ENCODE peak calls at places on chromosomes 2 and 18, in four cellular contexts. One of them, this sample, is unnamed.

GRCh38 chr2:224104668-224105386 is 65.7 kb upstream of the SERPINE2 start:
- DNase-seq in GM23338: no peak
- DNase-seq in K562: no peak
- DNase-seq in fibroblast of lung: no peak
- DNase-seq in this sample: no peak

GRCh38 chr2:63742592-63742991 is 99.1 kb upstream of the UGP2 start:
- DNase-seq in K562: no peak
- DNase-seq in fibroblast of lung: no peak
- DNase-seq in GM23338: no peak
- DNase-seq in this sample: no peak

GRCh38 chr2:42601076-42601475 is 32.6 kb downstream of the MTA3 start:
- DNase-seq in fibroblast of lung: peak; percentile 5
- DNase-seq in K562: no peak
- DNase-seq in GM23338: no peak
- DNase-seq in this sample: no peak

GRCh38 chr2:128775064-128775347 is 456.3 kb upstream of the HS6ST1 start:
- DNase-seq in fibroblast of lung: no peak
- DNase-seq in K562: no peak
- DNase-seq in GM23338: no peak
- DNase-seq in this sample: no peak

GRCh38 chr2:231930601-231931281 is 4.5 kb upstream of the NPPC start:
- DNase-seq in GM23338: no peak
- DNase-seq in fibroblast of lung: no peak
- DNase-seq in K562: no peak
- DNase-seq in this sample: no peak

GRCh38 chr18:49880656-49881055 is 67.3 kb upstream of the ACAA2 start:
- DNase-seq in fibroblast of lung: no peak
- DNase-seq in K562: peak; percentile 19
- DNase-seq in GM23338: no peak
- DNase-seq in this sample: no peak

GRCh38 chr2:24924732-24925131 is 4.7 kb upstream of the ADCY3 start:
- DNase-seq in GM23338: no peak
- DNase-seq in K562: no peak
- DNase-seq in fibroblast of lung: no peak
- DNase-seq in this sample: no peak

GRCh38 chr2:54611830-54612545 is 111.5 kb upstream of the EML6 start:
- DNase-seq in fibroblast of lung: no peak
- DNase-seq in GM23338: no peak
- DNase-seq in K562: no peak
- DNase-seq in this sample: no peak

GRCh38 chr18:13608791-13609552 is 117.4 kb downstream of the FAM210A start:
- DNase-seq in fibroblast of lung: no peak
- DNase-seq in GM23338: no peak
- DNase-seq in K562: no peak
- DNase-seq in this sample: no peak

GRCh38 chr18:21361297-21361880 is 119.4 kb downstream of the GREB1L start:
- DNase-seq in K562: no peak
- DNase-seq in GM23338: no peak
- DNase-seq in fibroblast of lung: no peak
- DNase-seq in this sample: no peak

GRCh38 chr2:119402106-119402505 is 29.5 kb upstream of the TMEM37 start:
- DNase-seq in GM23338: no peak
- DNase-seq in K562: no peak
- DNase-seq in fibroblast of lung: no peak
- DNase-seq in this sample: no peak

GRCh38 chr2:32688511-32688910 is 60.7 kb downstream of the TTC27 start:
- DNase-seq in fibroblast of lung: peak; percentile 41
- DNase-seq in K562: no peak
- DNase-seq in GM23338: no peak
- DNase-seq in this sample: peak; percentile 7

GRCh38 chr2:108412995-108413726 is 35.4 kb downstream of the SULT1C4 start:
- DNase-seq in fibroblast of lung: peak; percentile 53
- DNase-seq in GM23338: no peak
- DNase-seq in K562: no peak
- DNase-seq in this sample: peak; percentile 10

GRCh38 chr2:228845162-228845910 is 425.8 kb downstream of the PID1 start:
- DNase-seq in fibroblast of lung: no peak
- DNase-seq in K562: no peak
- DNase-seq in GM23338: no peak
- DNase-seq in this sample: no peak

GRCh38 chr2:75100011-75100680 is 99.2 kb downstream of the TACR1 start:
- DNase-seq in GM23338: no peak
- DNase-seq in fibroblast of lung: peak; percentile 6
- DNase-seq in K562: no peak
- DNase-seq in this sample: peak; percentile 27

GRCh38 chr2:224025874-224026273 is 13.2 kb downstream of the SERPINE2 start:
- DNase-seq in fibroblast of lung: no peak
- DNase-seq in K562: peak; percentile 11
- DNase-seq in GM23338: peak; percentile 64
- DNase-seq in this sample: peak; percentile 50

GRCh38 chr2:33395660-33396249 is 80.7 kb upstream of the RASGRP3 start:
- DNase-seq in fibroblast of lung: peak; percentile 66
- DNase-seq in K562: peak; percentile 52
- DNase-seq in GM23338: peak; percentile 62
- DNase-seq in this sample: peak; percentile 67

GRCh38 chr2:97761192-97761591 is 47.8 kb downstream of the ZAP70 start:
- DNase-seq in fibroblast of lung: no peak
- DNase-seq in K562: no peak
- DNase-seq in GM23338: no peak
- DNase-seq in this sample: no peak

GRCh38 chr2:48248251-48248933 is 281.6 kb upstream of the STON1 start:
- DNase-seq in GM23338: peak; percentile 60
- DNase-seq in K562: no peak
- DNase-seq in fibroblast of lung: peak; percentile 93
- DNase-seq in this sample: peak; percentile 13

GRCh38 chr2:69514406-69514805 is 77.2 kb upstream of the NFU1 start:
- DNase-seq in fibroblast of lung: peak; percentile 90
- DNase-seq in GM23338: peak; percentile 19
- DNase-seq in K562: no peak
- DNase-seq in this sample: peak; percentile 5

GRCh38 chr2:121502246-121502645 is 28.4 kb upstream of the RNU4ATAC start:
- DNase-seq in GM23338: no peak
- DNase-seq in fibroblast of lung: peak; percentile 74
- DNase-seq in K562: no peak
- DNase-seq in this sample: no peak

GRCh38 chr18:26532367-26533340 is 15.7 kb downstream of the KCTD1 start:
- DNase-seq in GM23338: peak; percentile 44
- DNase-seq in fibroblast of lung: no peak
- DNase-seq in K562: no peak
- DNase-seq in this sample: no peak

GRCh38 chr2:104919127-104919526 is 65.2 kb downstream of the POU3F3 start:
- DNase-seq in fibroblast of lung: no peak
- DNase-seq in K562: no peak
- DNase-seq in GM23338: no peak
- DNase-seq in this sample: no peak

GRCh38 chr2:116057538-116057937 is 1615.1 kb downstream of the DPP10 start:
- DNase-seq in K562: no peak
- DNase-seq in GM23338: peak; percentile 54
- DNase-seq in fibroblast of lung: no peak
- DNase-seq in this sample: no peak

GRCh38 chr18:78363556-78363955 is 616.1 kb upstream of the SALL3 start:
- DNase-seq in fibroblast of lung: no peak
- DNase-seq in GM23338: no peak
- DNase-seq in K562: no peak
- DNase-seq in this sample: no peak

GRCh38 chr2:236180831-236181453 is 12.8 kb upstream of the GBX2 start:
- DNase-seq in GM23338: peak; percentile 92
- DNase-seq in fibroblast of lung: peak; percentile 73
- DNase-seq in K562: peak; percentile 67
- DNase-seq in this sample: peak; percentile 85

GRCh38 chr2:138503087-138503442 is 1.5 kb downstream of the SPOPL start:
- DNase-seq in fibroblast of lung: no peak
- DNase-seq in GM23338: no peak
- DNase-seq in K562: no peak
- DNase-seq in this sample: peak; percentile 4

GRCh38 chr18:9519431-9519830 is 44.1 kb downstream of the RALBP1 start:
- DNase-seq in fibroblast of lung: no peak
- DNase-seq in K562: no peak
- DNase-seq in GM23338: no peak
- DNase-seq in this sample: no peak

GRCh38 chr18:24987271-24987932 is 364.6 kb downstream of the ZNF521 start:
- DNase-seq in K562: no peak
- DNase-seq in GM23338: peak; percentile 51
- DNase-seq in fibroblast of lung: peak; percentile 34
- DNase-seq in this sample: no peak

GRCh38 chr18:10872297-10872696 is 277.1 kb downstream of the PIEZO2 start:
- DNase-seq in K562: no peak
- DNase-seq in GM23338: no peak
- DNase-seq in fibroblast of lung: no peak
- DNase-seq in this sample: no peak

GRCh38 chr18:60003610-60004185 is 103.9 kb downstream of the PMAIP1 start:
- DNase-seq in K562: no peak
- DNase-seq in fibroblast of lung: no peak
- DNase-seq in GM23338: peak; percentile 21
- DNase-seq in this sample: no peak

GRCh38 chr2:165745916-165746315 is 48.1 kb downstream of the GALNT3 start:
- DNase-seq in GM23338: no peak
- DNase-seq in fibroblast of lung: peak; percentile 4
- DNase-seq in K562: no peak
- DNase-seq in this sample: peak; percentile 50

GRCh38 chr2:38601463-38602135 is 1.1 kb downstream of the HNRNPLL start:
- DNase-seq in fibroblast of lung: peak; percentile 53
- DNase-seq in GM23338: peak; percentile 56
- DNase-seq in K562: no peak
- DNase-seq in this sample: peak; percentile 40

GRCh38 chr2:33673937-33674336 is 74.8 kb upstream of the FAM98A start:
- DNase-seq in K562: no peak
- DNase-seq in fibroblast of lung: peak; percentile 22
- DNase-seq in GM23338: peak; percentile 13
- DNase-seq in this sample: peak; percentile 36

GRCh38 chr2:197930570-197931278 is 126.3 kb downstream of the PLCL1 start:
- DNase-seq in fibroblast of lung: no peak
- DNase-seq in GM23338: no peak
- DNase-seq in K562: no peak
- DNase-seq in this sample: no peak

GRCh38 chr2:236055471-236055870 is 112.7 kb downstream of the GBX2 start:
- DNase-seq in GM23338: no peak
- DNase-seq in K562: no peak
- DNase-seq in fibroblast of lung: no peak
- DNase-seq in this sample: no peak

GRCh38 chr2:67085146-67085545 is 312.0 kb upstream of the ETAA1 start:
- DNase-seq in fibroblast of lung: no peak
- DNase-seq in K562: no peak
- DNase-seq in GM23338: no peak
- DNase-seq in this sample: no peak

GRCh38 chr2:99159594-99159993 is 4.8 kb downstream of the LIPT1 start:
- DNase-seq in K562: no peak
- DNase-seq in fibroblast of lung: no peak
- DNase-seq in GM23338: no peak
- DNase-seq in this sample: no peak
- H3K36me3 ChIP-seq in K562: peaks cover 26% of the 10 kb centered on the region
- H3K36me3 ChIP-seq in fibroblast of lung: no peaks in the 10 kb centered on the region
- H3K36me3 ChIP-seq in GM23338: peaks cover 8% of the 10 kb centered on the region
- H3K36me3 ChIP-seq in this sample: no peaks in the 10 kb centered on the region

GRCh38 chr2:241350530-241350877 is 5.6 kb upstream of the FARP2 start:
- DNase-seq in GM23338: no peak
- DNase-seq in K562: no peak
- DNase-seq in fibroblast of lung: no peak
- DNase-seq in this sample: no peak
- H3K4me1 ChIP-seq in GM23338: no peaks in the 10 kb centered on the region
- H3K4me1 ChIP-seq in K562: peaks cover 5% of the 10 kb centered on the region
- H3K4me1 ChIP-seq in fibroblast of lung: peaks cover 6% of the 10 kb centered on the region
- H3K4me1 ChIP-seq in this sample: peaks cover 9% of the 10 kb centered on the region

GRCh38 chr2:172105715-172106124 is 3.0 kb upstream of the DLX2 start:
- DNase-seq in GM23338: peak; percentile 42
- DNase-seq in fibroblast of lung: no peak
- DNase-seq in K562: peak; percentile 10
- DNase-seq in this sample: no peak

GRCh38 chr2:172102159-172102857 is 392 bp downstream of the DLX2 start:
- DNase-seq in K562: peak; percentile 85
- DNase-seq in fibroblast of lung: no peak
- DNase-seq in GM23338: no peak
- DNase-seq in this sample: peak; percentile 95

GRCh38 chr2:172101707-172102158 is 967 bp downstream of the DLX2 start:
- DNase-seq in fibroblast of lung: no peak
- DNase-seq in GM23338: peak; percentile 70
- DNase-seq in K562: no peak
- DNase-seq in this sample: peak; percentile 80

GRCh38 chr2:172102858-172103359 is at the start of gene DLX2:
- DNase-seq in fibroblast of lung: peak; percentile 79
- DNase-seq in K562: peak; percentile 97
- DNase-seq in GM23338: peak; percentile 98
- DNase-seq in this sample: peak; percentile 98

GRCh38 chr2:172103471-172104292 is 982 bp upstream of the DLX2 start:
- DNase-seq in K562: peak; percentile 92
- DNase-seq in fibroblast of lung: peak; percentile 88
- DNase-seq in GM23338: peak; percentile 88
- DNase-seq in this sample: peak; percentile 91
- TF ChIP-seq EZH2 in K562: no peak
- TF ChIP-seq EZH2 in fibroblast of lung: peak; percentile 44
- TF ChIP-seq EZH2 in GM23338: peak; percentile 46
- TF ChIP-seq EZH2 in this sample: no peak

GRCh38 chr2:239220363-239220762 is 180.5 kb downstream of the HDAC4 start:
- DNase-seq in fibroblast of lung: no peak
- DNase-seq in GM23338: no peak
- DNase-seq in K562: no peak
- DNase-seq in this sample: no peak

GRCh38 chr2:239223330-239224248 is 177.2 kb downstream of the HDAC4 start:
- DNase-seq in fibroblast of lung: peak; percentile 56
- DNase-seq in K562: no peak
- DNase-seq in GM23338: no peak
- DNase-seq in this sample: no peak

GRCh38 chr2:239223029-239223329 is 177.8 kb downstream of the HDAC4 start:
- DNase-seq in K562: no peak
- DNase-seq in fibroblast of lung: peak; percentile 66
- DNase-seq in GM23338: no peak
- DNase-seq in this sample: no peak

GRCh38 chr2:239222346-239223028 is 178.3 kb downstream of the HDAC4 start:
- DNase-seq in K562: no peak
- DNase-seq in GM23338: no peak
- DNase-seq in fibroblast of lung: peak; percentile 87
- DNase-seq in this sample: no peak

GRCh38 chr2:239220976-239221375 is 179.8 kb downstream of the HDAC4 start:
- DNase-seq in K562: no peak
- DNase-seq in GM23338: no peak
- DNase-seq in fibroblast of lung: no peak
- DNase-seq in this sample: no peak
- H3K36me3 ChIP-seq in K562: no peaks in the 10 kb centered on the region
- H3K36me3 ChIP-seq in GM23338: no peaks in the 10 kb centered on the region
- H3K36me3 ChIP-seq in fibroblast of lung: no peaks in the 10 kb centered on the region
- H3K36me3 ChIP-seq in this sample: no peaks in the 10 kb centered on the region